ENCODE peak calls at places on chromosomes 2 and 18, in eight cellular contexts. I is AG04449; W is stimulated activated CD4-positive, alpha-beta T cell treated with anti-CD3 and anti-CD28 coated beads, Interleukin-2, amount 100 ng/mL, for 48 hours; D is posterior vena cava; Y is T-helper 1 cell; G is astrocyte; E is kidney tubule cell; V is amniotic stem cell. M is an unnamed sample.

GRCh38 chr2:227642691-227643090 is 23.9 kb upstream of the SCYGR5 start:
- DNase-seq in I (no peak), Y (no peak), W (no peak), E (no peak), D (no peak), G (peak; percentile 71), V (no peak), M (no peak)

GRCh38 chr2:54983345-54984235 is 66.7 kb downstream of the RTN4 start:
- DNase-seq in V (no peak), I (no peak), W (no peak), E (peak; percentile 48), Y (no peak), D (no peak), G (peak; percentile 62), M (no peak)

GRCh38 chr2:2039826-2040225 is 291.2 kb downstream of the MYT1L start:
- DNase-seq in I (no peak), G (no peak), W (no peak), Y (no peak), V (no peak), E (no peak), D (no peak), M (no peak)

GRCh38 chr18:5294113-5294617 is 1.4 kb downstream of the ZBTB14 start:
- DNase-seq in E (no peak), W (peak; percentile 48), D (no peak), V (no peak), G (no peak), I (no peak), Y (no peak), M (no peak)

GRCh38 chr2:106223347-106223746 is 29.2 kb upstream of the UXS1 start:
- DNase-seq in D (no peak), G (no peak), E (no peak), I (no peak), W (no peak), Y (no peak), V (no peak), M (no peak)

GRCh38 chr2:95297639-95298395 is 670 bp downstream of the KCNIP3 start:
- DNase-seq in G (no peak), E (no peak), I (no peak), V (no peak), W (no peak), Y (no peak), D (no peak), M (no peak)

GRCh38 chr2:5854797-5855196 is 162.6 kb downstream of the SOX11 start:
- DNase-seq in I (no peak), D (no peak), E (no peak), G (no peak), V (no peak), Y (no peak), W (no peak), M (no peak)

GRCh38 chr18:12302391-12303147 is 5.5 kb upstream of the TUBB6 start:
- DNase-seq in D (no peak), W (no peak), G (no peak), Y (no peak), V (no peak), E (no peak), I (no peak), M (no peak)

GRCh38 chr2:181188605-181189004 is 208.2 kb downstream of the UBE2E3 start:
- DNase-seq in I (no peak), E (no peak), W (no peak), Y (no peak), G (no peak), V (no peak), D (no peak), M (no peak)

GRCh38 chr2:38723173-38723572 is 28.0 kb downstream of the SRSF7 start:
- DNase-seq in W (no peak), G (no peak), I (no peak), D (no peak), E (no peak), Y (no peak), V (no peak), M (no peak)

GRCh38 chr2:127064642-127065250 is 42.2 kb downstream of the BIN1 start:
- DNase-seq in I (peak; percentile 79), V (peak; percentile 91), E (peak; percentile 98), G (peak; percentile 92), W (peak; percentile 71), D (peak; percentile 98), Y (no peak), M (peak; percentile 98)

GRCh38 chr2:111662771-111663470 is 221.1 kb downstream of the ANAPC1 start:
- DNase-seq in E (peak; percentile 70), G (peak; percentile 80), D (no peak), Y (no peak), V (no peak), W (peak; percentile 30), I (no peak), M (no peak)

GRCh38 chr2:21261591-21261990 is 137.8 kb downstream of the TDRD15 start:
- DNase-seq in D (no peak), Y (no peak), I (no peak), G (no peak), E (no peak), V (no peak), W (no peak), M (no peak)

GRCh38 chr2:191927319-191927867 is 80.5 kb upstream of the CAVIN2 start:
- DNase-seq in V (no peak), Y (no peak), I (no peak), G (peak; percentile 98), E (peak; percentile 98), W (no peak), D (no peak), M (peak; percentile 81)

GRCh38 chr2:232547991-232548390 is 2.4 kb downstream of the TIGD1 start:
- DNase-seq in I (no peak), W (no peak), Y (no peak), E (no peak), D (no peak), G (no peak), V (no peak), M (no peak)

GRCh38 chr18:23970161-23971153 is 44.1 kb upstream of the TTC39C start:
- DNase-seq in D (no peak), I (no peak), W (peak; percentile 28), G (no peak), V (no peak), Y (peak; percentile 20), E (no peak), M (no peak)

GRCh38 chr2:878245-878930 is 72.3 kb upstream of the SNTG2 start:
- DNase-seq in Y (no peak), W (no peak), D (no peak), E (no peak), V (no peak), G (no peak), I (no peak), M (no peak)